ENCODE peak calls at places on chromosomes 16 and 17, in seven cellular contexts. One of them, this sample, is unnamed. For H3K27me3 and H3K9me3, the result is how much of the 10 kb centered on the place peaks cover.

GRCh38 chr17:35057332-35057915 is 6.1 kb downstream of the RFFL start:
- DNase-seq in testis: no peak
- DNase-seq in aorta: no peak
- DNase-seq in CD8-positive, alpha-beta T cell: no peak
- DNase-seq in prostate gland: no peak
- DNase-seq in colonic mucosa: no peak
- DNase-seq in keratinocyte: no peak
- DNase-seq in this sample: no peak

GRCh38 chr17:16929281-16929680 is 42.6 kb downstream of the TNFRSF13B start:
- DNase-seq in testis: no peak
- DNase-seq in aorta: no peak
- DNase-seq in CD8-positive, alpha-beta T cell: no peak
- DNase-seq in prostate gland: no peak
- DNase-seq in colonic mucosa: no peak
- DNase-seq in keratinocyte: no peak
- DNase-seq in this sample: no peak

GRCh38 chr16:66662445-66663194 is 33.9 kb downstream of the CMTM4 start:
- DNase-seq in testis: peak
- DNase-seq in aorta: no peak
- DNase-seq in CD8-positive, alpha-beta T cell: no peak
- DNase-seq in prostate gland: no peak
- DNase-seq in colonic mucosa: no peak
- DNase-seq in keratinocyte: no peak
- DNase-seq in this sample: no peak

GRCh38 chr16:71440669-71441347 is 1.0 kb downstream of the TLE7 start:
- DNase-seq in testis: peak
- DNase-seq in aorta: no peak
- DNase-seq in CD8-positive, alpha-beta T cell: no peak
- DNase-seq in prostate gland: no peak
- DNase-seq in colonic mucosa: no peak
- DNase-seq in keratinocyte: no peak
- DNase-seq in this sample: no peak

GRCh38 chr16:57379579-57379978 is 7.3 kb downstream of the CX3CL1 start:
- DNase-seq in testis: no peak
- DNase-seq in aorta: no peak
- DNase-seq in CD8-positive, alpha-beta T cell: no peak
- DNase-seq in prostate gland: no peak
- DNase-seq in colonic mucosa: no peak
- DNase-seq in keratinocyte: no peak
- DNase-seq in this sample: no peak

GRCh38 chr17:1951920-1952319 is 73.2 kb downstream of the RTN4RL1 start:
- DNase-seq in testis: no peak
- DNase-seq in aorta: no peak
- DNase-seq in CD8-positive, alpha-beta T cell: no peak
- DNase-seq in prostate gland: no peak
- DNase-seq in colonic mucosa: no peak
- DNase-seq in keratinocyte: no peak
- DNase-seq in this sample: no peak

GRCh38 chr17:18185832-18186231 is 2.2 kb downstream of the ALKBH5 start:
- DNase-seq in testis: no peak
- DNase-seq in aorta: no peak
- DNase-seq in CD8-positive, alpha-beta T cell: no peak
- DNase-seq in prostate gland: no peak
- DNase-seq in colonic mucosa: no peak
- DNase-seq in keratinocyte: no peak
- DNase-seq in this sample: no peak

GRCh38 chr16:4604401-4604800 is 10.3 kb downstream of the UBALD1 start:
- DNase-seq in testis: no peak
- DNase-seq in aorta: no peak
- DNase-seq in CD8-positive, alpha-beta T cell: no peak
- DNase-seq in prostate gland: no peak
- DNase-seq in colonic mucosa: no peak
- DNase-seq in keratinocyte: no peak
- DNase-seq in this sample: no peak

DNA sequence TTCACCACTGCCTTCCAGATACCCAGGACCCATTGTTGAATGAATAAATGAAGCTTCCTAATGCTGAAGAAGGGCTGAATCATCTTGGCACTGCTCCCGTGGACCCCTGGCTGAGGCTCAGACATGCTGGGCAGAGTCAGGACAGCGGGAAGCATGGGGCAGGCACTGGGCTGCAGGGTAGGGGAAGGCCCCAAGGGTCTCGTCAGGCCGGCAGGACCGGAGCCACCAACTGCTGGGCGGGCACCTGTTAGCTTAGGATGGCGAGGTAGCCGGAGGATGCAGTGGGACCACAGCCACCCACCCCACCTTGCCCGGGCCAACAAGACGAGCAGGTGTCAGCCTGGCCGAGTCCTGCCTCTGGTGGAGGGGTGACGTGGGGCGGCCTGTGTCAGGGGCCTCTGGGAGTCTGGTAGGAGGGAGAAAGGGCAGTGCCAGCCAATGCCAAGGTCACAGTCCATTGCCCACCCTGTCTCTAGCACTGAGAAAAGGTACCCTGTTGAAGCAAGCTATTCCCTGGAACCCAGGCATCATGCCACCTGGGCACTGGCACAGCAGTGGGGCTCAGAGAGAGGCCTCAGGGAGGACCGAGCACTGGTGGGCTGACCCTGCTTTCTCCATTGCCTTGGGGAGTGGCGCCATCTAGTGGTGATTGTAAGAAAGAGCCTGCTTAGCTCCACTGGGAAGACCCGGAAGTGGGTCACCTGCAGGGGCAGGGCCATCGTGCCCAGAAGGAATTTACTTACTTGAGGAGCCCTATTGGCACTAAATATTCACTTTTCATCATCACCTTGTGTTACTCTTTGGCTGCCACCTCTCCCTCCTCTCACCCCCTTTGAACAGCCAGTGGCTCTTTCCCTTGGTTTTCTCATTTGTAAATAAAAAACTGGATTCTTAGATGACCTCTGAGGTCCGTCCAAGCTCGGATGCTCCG is 3.0 kb upstream of the DLX3 start:
- DNase-seq in testis: peak
- DNase-seq in aorta: peak
- DNase-seq in CD8-positive, alpha-beta T cell: peak
- DNase-seq in prostate gland: peak
- DNase-seq in colonic mucosa: peak
- DNase-seq in keratinocyte: no peak
- DNase-seq in this sample: peak
- H3K27me3 ChIP-seq in testis: under half
- H3K27me3 ChIP-seq in aorta: under half
- H3K27me3 ChIP-seq in CD8-positive, alpha-beta T cell: under half
- H3K27me3 ChIP-seq in prostate gland: under half
- H3K27me3 ChIP-seq in colonic mucosa: half or more
- H3K27me3 ChIP-seq in keratinocyte: half or more
- H3K27me3 ChIP-seq in this sample: under half

GRCh38 chr17:56925088-56925487 is 11.2 kb upstream of the TRIM25 start:
- DNase-seq in testis: no peak
- DNase-seq in aorta: no peak
- DNase-seq in CD8-positive, alpha-beta T cell: no peak
- DNase-seq in prostate gland: no peak
- DNase-seq in colonic mucosa: no peak
- DNase-seq in keratinocyte: no peak
- DNase-seq in this sample: no peak
- H3K9me3 ChIP-seq in testis: under half
- H3K9me3 ChIP-seq in aorta: under half
- H3K9me3 ChIP-seq in CD8-positive, alpha-beta T cell: under half
- H3K9me3 ChIP-seq in prostate gland: under half
- H3K9me3 ChIP-seq in colonic mucosa: under half
- H3K9me3 ChIP-seq in keratinocyte: under half
- H3K9me3 ChIP-seq in this sample: under half

GRCh38 chr17:3718251-3718650 is 5.5 kb upstream of the HASPIN start:
- DNase-seq in testis: no peak
- DNase-seq in aorta: no peak
- DNase-seq in CD8-positive, alpha-beta T cell: no peak
- DNase-seq in prostate gland: no peak
- DNase-seq in colonic mucosa: no peak
- DNase-seq in keratinocyte: no peak
- DNase-seq in this sample: no peak

GRCh38 chr17:3722716-3723115 is 987 bp upstream of the HASPIN start:
- DNase-seq in testis: no peak
- DNase-seq in aorta: no peak
- DNase-seq in CD8-positive, alpha-beta T cell: no peak
- DNase-seq in prostate gland: no peak
- DNase-seq in colonic mucosa: no peak
- DNase-seq in keratinocyte: no peak
- DNase-seq in this sample: no peak

GRCh38 chr17:3723188-3723555 is 531 bp upstream of the HASPIN start:
- DNase-seq in testis: no peak
- DNase-seq in aorta: no peak
- DNase-seq in CD8-positive, alpha-beta T cell: no peak
- DNase-seq in prostate gland: no peak
- DNase-seq in colonic mucosa: no peak
- DNase-seq in keratinocyte: no peak
- DNase-seq in this sample: no peak

GRCh38 chr17:3715296-3715695 is 8.4 kb upstream of the HASPIN start:
- DNase-seq in testis: no peak
- DNase-seq in aorta: no peak
- DNase-seq in CD8-positive, alpha-beta T cell: no peak
- DNase-seq in prostate gland: no peak
- DNase-seq in colonic mucosa: no peak
- DNase-seq in keratinocyte: no peak
- DNase-seq in this sample: no peak

DNA sequence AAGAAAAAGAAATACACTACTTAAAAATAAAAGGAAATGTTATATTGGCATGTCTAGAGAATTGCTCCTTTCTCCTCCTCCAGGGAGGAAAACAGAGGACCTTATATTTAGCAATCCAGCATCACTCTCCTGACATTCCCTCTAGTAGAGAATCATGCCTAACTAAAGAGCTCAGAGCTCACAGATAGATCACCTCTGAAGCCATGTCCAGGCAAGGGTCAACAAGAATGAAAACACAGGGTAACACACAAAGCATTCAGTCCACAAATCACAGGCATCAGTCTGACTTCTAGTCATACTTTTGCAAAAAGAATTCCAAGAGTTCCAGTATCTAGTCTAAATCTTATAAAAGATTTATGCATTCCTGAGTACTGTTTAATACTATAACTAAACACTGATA is 4.4 kb upstream of the HASPIN start:
- DNase-seq in testis: no peak
- DNase-seq in aorta: no peak
- DNase-seq in CD8-positive, alpha-beta T cell: no peak
- DNase-seq in prostate gland: no peak
- DNase-seq in colonic mucosa: no peak
- DNase-seq in keratinocyte: no peak
- DNase-seq in this sample: no peak
- H3K27ac ChIP-seq in testis: no peak
- H3K27ac ChIP-seq in aorta: no peak
- H3K27ac ChIP-seq in CD8-positive, alpha-beta T cell: no peak
- H3K27ac ChIP-seq in prostate gland: no peak
- H3K27ac ChIP-seq in colonic mucosa: peak
- H3K27ac ChIP-seq in keratinocyte: no peak
- H3K27ac ChIP-seq in this sample: no peak

GRCh38 chr17:45787044-45787443 is 2.9 kb downstream of the CRHR1 start:
- DNase-seq in testis: no peak
- DNase-seq in aorta: no peak
- DNase-seq in CD8-positive, alpha-beta T cell: no peak
- DNase-seq in prostate gland: no peak
- DNase-seq in colonic mucosa: no peak
- DNase-seq in keratinocyte: no peak
- DNase-seq in this sample: no peak

GRCh38 chr17:45786349-45786748 is 2.2 kb downstream of the CRHR1 start:
- DNase-seq in testis: no peak
- DNase-seq in aorta: no peak
- DNase-seq in CD8-positive, alpha-beta T cell: no peak
- DNase-seq in prostate gland: no peak
- DNase-seq in colonic mucosa: no peak
- DNase-seq in keratinocyte: no peak
- DNase-seq in this sample: no peak

GRCh38 chr17:45784293-45784582 is at the start of gene CRHR1:
- DNase-seq in testis: no peak
- DNase-seq in aorta: no peak
- DNase-seq in CD8-positive, alpha-beta T cell: no peak
- DNase-seq in prostate gland: no peak
- DNase-seq in colonic mucosa: no peak
- DNase-seq in keratinocyte: no peak
- DNase-seq in this sample: no peak

GRCh38 chr17:45784583-45785372 is 658 bp downstream of the CRHR1 start:
- DNase-seq in testis: peak
- DNase-seq in aorta: no peak
- DNase-seq in CD8-positive, alpha-beta T cell: peak
- DNase-seq in prostate gland: peak
- DNase-seq in colonic mucosa: no peak
- DNase-seq in keratinocyte: no peak
- DNase-seq in this sample: no peak

GRCh38 chr17:45785373-45786193 is 1.5 kb downstream of the CRHR1 start:
- DNase-seq in testis: no peak
- DNase-seq in aorta: no peak
- DNase-seq in CD8-positive, alpha-beta T cell: no peak
- DNase-seq in prostate gland: no peak
- DNase-seq in colonic mucosa: no peak
- DNase-seq in keratinocyte: no peak
- DNase-seq in this sample: no peak
- H3K27me3 ChIP-seq in testis: under half
- H3K27me3 ChIP-seq in aorta: under half
- H3K27me3 ChIP-seq in CD8-positive, alpha-beta T cell: under half
- H3K27me3 ChIP-seq in prostate gland: under half
- H3K27me3 ChIP-seq in colonic mucosa: half or more
- H3K27me3 ChIP-seq in keratinocyte: half or more
- H3K27me3 ChIP-seq in this sample: under half

GRCh38 chr17:28917029-28917428 is 14.2 kb upstream of the DHRS13 start:
- DNase-seq in testis: no peak
- DNase-seq in aorta: no peak
- DNase-seq in CD8-positive, alpha-beta T cell: no peak
- DNase-seq in prostate gland: no peak
- DNase-seq in colonic mucosa: no peak
- DNase-seq in keratinocyte: no peak
- DNase-seq in this sample: no peak
- H3K9me3 ChIP-seq in testis: under half
- H3K9me3 ChIP-seq in aorta: under half
- H3K9me3 ChIP-seq in CD8-positive, alpha-beta T cell: under half
- H3K9me3 ChIP-seq in prostate gland: under half
- H3K9me3 ChIP-seq in colonic mucosa: under half
- H3K9me3 ChIP-seq in keratinocyte: under half
- H3K9me3 ChIP-seq in this sample: under half

DNA sequence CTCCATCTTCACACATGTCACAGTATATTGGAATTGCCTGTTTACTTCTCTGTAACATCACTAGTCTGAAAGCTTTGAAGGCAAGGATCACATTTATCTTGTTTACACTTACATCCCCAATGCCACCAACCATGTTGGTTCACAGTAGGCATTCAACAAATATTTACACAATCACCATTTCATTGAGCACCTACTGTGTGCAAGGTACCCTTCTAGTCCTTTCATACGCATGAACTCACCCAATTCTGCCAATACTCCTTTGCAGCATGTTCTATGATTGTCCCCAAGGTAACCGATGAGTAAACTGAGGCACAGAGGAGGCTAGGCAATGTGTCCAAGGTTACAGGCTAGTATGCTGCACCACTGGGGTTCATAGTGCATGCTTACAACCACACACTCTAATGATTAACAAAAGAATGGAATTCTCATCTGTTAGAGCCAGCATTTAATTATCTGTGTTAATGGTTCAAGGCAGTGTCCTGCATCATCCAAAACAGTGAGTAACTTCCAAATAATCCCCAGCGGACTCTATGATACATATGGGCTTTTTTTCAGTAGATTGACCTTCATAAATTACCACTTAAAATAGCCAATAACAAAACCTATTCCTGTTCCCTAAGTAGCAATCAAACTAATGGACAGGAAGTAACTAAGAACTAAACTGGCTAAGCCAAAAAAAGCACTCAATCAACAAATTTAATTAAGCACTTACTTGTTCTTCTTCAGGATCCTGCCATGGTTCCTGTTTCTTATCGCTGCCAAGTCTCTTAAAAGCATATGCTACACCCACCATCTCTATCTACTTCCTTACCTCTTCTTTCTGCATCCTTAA is 364.6 kb upstream of the XYLT1 start:
- DNase-seq in testis: no peak
- DNase-seq in aorta: no peak
- DNase-seq in CD8-positive, alpha-beta T cell: no peak
- DNase-seq in prostate gland: no peak
- DNase-seq in colonic mucosa: no peak
- DNase-seq in keratinocyte: no peak
- DNase-seq in this sample: no peak
- H3K27ac ChIP-seq in testis: no peak
- H3K27ac ChIP-seq in aorta: no peak
- H3K27ac ChIP-seq in CD8-positive, alpha-beta T cell: no peak
- H3K27ac ChIP-seq in prostate gland: no peak
- H3K27ac ChIP-seq in colonic mucosa: no peak
- H3K27ac ChIP-seq in keratinocyte: no peak
- H3K27ac ChIP-seq in this sample: no peak

This sample was measured in ovary.